ENCODE peak calls at places on chromosomes 13 and 19, in four cellular contexts. One of them, this sample, is unnamed. For H3K4me1, the result is how much of the 10 kb centered on the place peaks cover.

GRCh38 chr19:43540381-43540780 is 7.4 kb downstream of the ZNF575 start:
- DNase-seq in A673: no peak
- DNase-seq in effector memory CD4-positive, alpha-beta T cell: no peak
- DNase-seq in tibial artery: no peak
- DNase-seq in this sample: no peak

GRCh38 chr13:77595166-77595810 is 59.8 kb downstream of the SCEL start:
- DNase-seq in A673: peak
- DNase-seq in tibial artery: no peak
- DNase-seq in effector memory CD4-positive, alpha-beta T cell: no peak
- DNase-seq in this sample: no peak

GRCh38 chr19:33569822-33570221 is 48.2 kb upstream of the PEPD start:
- DNase-seq in effector memory CD4-positive, alpha-beta T cell: no peak
- DNase-seq in tibial artery: no peak
- DNase-seq in A673: peak
- DNase-seq in this sample: peak

GRCh38 chr19:35513975-35514809 is 743 bp upstream of the DMKN start:
- DNase-seq in A673: no peak
- DNase-seq in tibial artery: no peak
- DNase-seq in effector memory CD4-positive, alpha-beta T cell: no peak
- DNase-seq in this sample: no peak

GRCh38 chr19:3443840-3444694 is 36.3 kb downstream of the SMIM24 start:
- DNase-seq in A673: no peak
- DNase-seq in tibial artery: no peak
- DNase-seq in effector memory CD4-positive, alpha-beta T cell: no peak
- DNase-seq in this sample: no peak

GRCh38 chr19:16509141-16510061 is 13.2 kb downstream of the C19orf44 start:
- DNase-seq in tibial artery: no peak
- DNase-seq in effector memory CD4-positive, alpha-beta T cell: no peak
- DNase-seq in A673: no peak
- DNase-seq in this sample: no peak

GRCh38 chr13:114002009-114002544 is 28.2 kb upstream of the C13orf46 start:
- DNase-seq in tibial artery: no peak
- DNase-seq in effector memory CD4-positive, alpha-beta T cell: no peak
- DNase-seq in A673: no peak
- DNase-seq in this sample: no peak

GRCh38 chr13:28322256-28322895 is 172.6 kb downstream of the FLT1 start:
- DNase-seq in tibial artery: no peak
- DNase-seq in A673: no peak
- DNase-seq in effector memory CD4-positive, alpha-beta T cell: no peak
- DNase-seq in this sample: no peak

GRCh38 chr19:35942235-35942634 is 6.1 kb downstream of the LRFN3 start:
- DNase-seq in A673: no peak
- DNase-seq in effector memory CD4-positive, alpha-beta T cell: no peak
- DNase-seq in tibial artery: no peak
- DNase-seq in this sample: no peak

GRCh38 chr19:55702131-55702627 is 27.2 kb downstream of the EPN1 start:
- DNase-seq in A673: no peak
- DNase-seq in tibial artery: peak
- DNase-seq in effector memory CD4-positive, alpha-beta T cell: no peak
- DNase-seq in this sample: no peak

GRCh38 chr19:29928831-29929230 is 13.2 kb upstream of the URI1 start:
- DNase-seq in effector memory CD4-positive, alpha-beta T cell: no peak
- DNase-seq in tibial artery: no peak
- DNase-seq in A673: no peak
- DNase-seq in this sample: no peak

GRCh38 chr13:29743229-29743786 is 107.1 kb downstream of the UBL3 start:
- DNase-seq in effector memory CD4-positive, alpha-beta T cell: no peak
- DNase-seq in tibial artery: peak
- DNase-seq in A673: no peak
- DNase-seq in this sample: peak

GRCh38 chr13:26459276-26460131 is 98.0 kb upstream of the WASF3 start:
- DNase-seq in tibial artery: no peak
- DNase-seq in A673: no peak
- DNase-seq in effector memory CD4-positive, alpha-beta T cell: no peak
- DNase-seq in this sample: peak

GRCh38 chr19:35966771-35967170 is 28.2 kb upstream of the SDHAF1 start:
- DNase-seq in tibial artery: no peak
- DNase-seq in effector memory CD4-positive, alpha-beta T cell: no peak
- DNase-seq in A673: no peak
- DNase-seq in this sample: no peak

GRCh38 chr19:48616041-48616436 is 1.2 kb upstream of the FAM83E start:
- DNase-seq in A673: no peak
- DNase-seq in effector memory CD4-positive, alpha-beta T cell: no peak
- DNase-seq in tibial artery: peak
- DNase-seq in this sample: no peak

GRCh38 chr13:90926459-90926858 is 421.0 kb upstream of the MIR17HG start:
- DNase-seq in tibial artery: no peak
- DNase-seq in A673: peak
- DNase-seq in effector memory CD4-positive, alpha-beta T cell: no peak
- DNase-seq in this sample: no peak

GRCh38 chr13:93635687-93636086 is 409.1 kb downstream of the GPC6 start:
- DNase-seq in A673: no peak
- DNase-seq in tibial artery: no peak
- DNase-seq in effector memory CD4-positive, alpha-beta T cell: no peak
- DNase-seq in this sample: no peak

GRCh38 chr19:33273881-33274662 is 28.3 kb downstream of the CEBPA start:
- DNase-seq in tibial artery: no peak
- DNase-seq in effector memory CD4-positive, alpha-beta T cell: no peak
- DNase-seq in A673: peak
- DNase-seq in this sample: peak

GRCh38 chr19:1237027-1237659 is 662 bp downstream of the CBARP start:
- DNase-seq in tibial artery: no peak
- DNase-seq in effector memory CD4-positive, alpha-beta T cell: no peak
- DNase-seq in A673: no peak
- DNase-seq in this sample: no peak

DNA sequence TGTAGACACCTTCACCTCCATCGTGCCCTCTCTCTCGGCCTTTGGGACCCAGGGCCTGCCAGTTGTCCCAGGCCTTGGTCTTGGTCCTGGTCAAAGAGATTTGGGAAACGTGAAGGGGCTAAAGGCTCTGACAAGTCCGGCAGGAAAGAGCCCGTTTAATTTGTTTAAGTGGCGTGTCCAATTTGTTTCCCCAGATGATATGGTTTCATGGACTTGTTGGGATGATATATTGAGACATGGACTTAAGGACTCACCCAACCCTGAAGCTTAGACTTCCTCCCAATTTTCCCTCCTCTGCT is 2.7 kb downstream of the CLEC11A start:
- DNase-seq in A673: no peak
- DNase-seq in effector memory CD4-positive, alpha-beta T cell: no peak
- DNase-seq in tibial artery: no peak
- DNase-seq in this sample: peak
- H3K4me3 ChIP-seq in A673: peak
- H3K4me3 ChIP-seq in effector memory CD4-positive, alpha-beta T cell: peak
- H3K4me3 ChIP-seq in tibial artery: no peak
- H3K4me3 ChIP-seq in this sample: no peak

DNA sequence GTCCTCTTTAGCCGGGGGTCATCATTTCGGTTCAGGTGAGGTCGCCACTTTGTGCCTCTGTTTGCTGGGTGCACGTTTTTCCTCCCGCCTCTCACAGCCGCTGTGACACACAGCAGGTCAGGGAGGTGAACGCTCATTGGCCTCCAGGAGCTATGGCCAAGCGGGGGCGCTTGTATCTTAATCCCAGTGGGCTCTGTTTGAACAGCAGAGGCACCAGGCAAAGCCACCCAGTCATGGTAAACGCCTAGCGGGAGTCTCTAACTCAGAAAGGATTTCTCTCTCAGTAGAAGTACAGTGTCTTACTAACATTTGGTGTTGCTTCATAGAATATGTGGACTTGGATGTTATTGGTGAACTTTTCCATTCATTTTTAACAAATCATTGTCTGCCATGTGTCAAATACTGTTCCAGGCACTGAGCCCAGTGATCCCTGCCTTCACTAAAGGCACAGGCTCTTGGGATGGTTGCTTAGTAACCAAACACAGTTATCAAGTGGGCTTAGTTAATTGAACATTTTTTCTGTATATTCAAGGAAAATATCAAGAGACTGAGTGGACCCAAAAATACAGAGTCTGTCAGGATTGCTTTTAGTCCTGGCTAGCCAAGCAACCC is 186.7 kb downstream of the STK24 start:
- DNase-seq in A673: no peak
- DNase-seq in effector memory CD4-positive, alpha-beta T cell: no peak
- DNase-seq in tibial artery: no peak
- DNase-seq in this sample: no peak
- H3K27ac ChIP-seq in A673: no peak
- H3K27ac ChIP-seq in effector memory CD4-positive, alpha-beta T cell: no peak
- H3K27ac ChIP-seq in tibial artery: no peak
- H3K27ac ChIP-seq in this sample: no peak

GRCh38 chr19:19426216-19426615 is 20.7 kb downstream of the GATAD2A start:
- DNase-seq in effector memory CD4-positive, alpha-beta T cell: no peak
- DNase-seq in tibial artery: no peak
- DNase-seq in A673: no peak
- DNase-seq in this sample: no peak
- H3K4me1 ChIP-seq in effector memory CD4-positive, alpha-beta T cell: under half
- H3K4me1 ChIP-seq in tibial artery: under half
- H3K4me1 ChIP-seq in A673: under half
- H3K4me1 ChIP-seq in this sample: under half

DNA sequence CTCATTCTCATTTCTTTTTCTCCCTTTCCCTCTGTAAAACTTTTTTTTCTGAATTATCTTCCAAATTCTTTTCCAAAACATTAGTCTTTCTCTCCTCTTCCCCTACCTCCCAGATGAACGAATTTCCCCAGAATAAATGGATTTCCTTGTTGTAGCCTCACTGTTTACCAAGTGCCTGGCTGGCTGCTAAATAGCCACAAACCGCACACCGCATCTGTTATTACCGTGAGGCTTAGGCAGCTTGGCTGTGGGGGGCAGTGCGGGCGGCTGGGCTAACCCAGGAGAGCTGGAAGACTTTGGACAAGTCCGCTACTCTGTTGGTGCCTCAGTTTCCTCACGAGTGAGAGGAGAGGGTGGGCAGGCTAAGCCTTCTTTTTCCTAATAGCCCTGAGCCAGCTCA is 10.7 kb downstream of the IL17D start:
- DNase-seq in tibial artery: no peak
- DNase-seq in A673: no peak
- DNase-seq in effector memory CD4-positive, alpha-beta T cell: no peak
- DNase-seq in this sample: peak
- H3K4me3 ChIP-seq in tibial artery: no peak
- H3K4me3 ChIP-seq in A673: no peak
- H3K4me3 ChIP-seq in effector memory CD4-positive, alpha-beta T cell: no peak
- H3K4me3 ChIP-seq in this sample: peak

This sample was measured in SJCRH30.